ENCODE peak calls at places on chromosomes 7 and 10, in eight cellular contexts. X is HCT116, P is endothelial cell of umbilical vein, Y is A549, S is K562, Q is GM12878, O is H1, C is HepG2. T is an unnamed sample.

GRCh38 chr7:2433713-2434550 is 30.5 kb downstream of the CHST12 start:
- DNase-seq in X (no peak), O (no peak), C (no peak), S (no peak), Q (no peak), P (no peak), Y (no peak), T (no peak)

GRCh38 chr7:103640031-103640779 is 194.2 kb upstream of the SLC26A5 start:
- DNase-seq in Y (no peak), Q (no peak), X (no peak), O (no peak), C (no peak), P (peak; percentile 38), S (no peak), T (no peak)

GRCh38 chr10:106609867-106610266 is 554.6 kb downstream of the SORCS1 start:
- DNase-seq in C (no peak), Q (no peak), X (no peak), Y (no peak), P (no peak), S (peak; percentile 4), O (no peak), T (peak; percentile 14)

GRCh38 chr7:70512144-70512543 is 619.8 kb upstream of the GALNT17 start:
- DNase-seq in Y (no peak), Q (no peak), X (no peak), S (no peak), O (no peak), C (no peak), P (no peak), T (no peak)

GRCh38 chr10:126397640-126398382 is 9.5 kb upstream of the ADAM12 start:
- DNase-seq in Q (no peak), Y (peak; percentile 58), X (no peak), C (no peak), S (no peak), O (no peak), P (no peak), T (no peak)

GRCh38 chr10:1542941-1543340 is 194.4 kb downstream of the ADARB2 start:
- DNase-seq in O (no peak), P (no peak), X (no peak), S (no peak), Q (no peak), C (no peak), Y (no peak), T (no peak)

GRCh38 chr10:81911328-81911727 is 36.3 kb downstream of the NRG3 start:
- DNase-seq in X (no peak), P (no peak), Y (no peak), C (no peak), O (no peak), Q (no peak), S (no peak), T (no peak)

GRCh38 chr10:100109670-100110069 is 28.0 kb upstream of the CPN1 start:
- DNase-seq in Y (no peak), Q (no peak), S (no peak), P (no peak), O (no peak), C (no peak), X (peak; percentile 28), T (no peak)

GRCh38 chr10:6148908-6149307 is 53.8 kb upstream of the PFKFB3 start:
- DNase-seq in S (no peak), O (no peak), X (no peak), C (no peak), Q (no peak), Y (no peak), P (no peak), T (no peak)

GRCh38 chr10:6148251-6148691 is 54.5 kb upstream of the PFKFB3 start:
- DNase-seq in P (no peak), O (no peak), S (no peak), X (no peak), C (no peak), Y (no peak), Q (no peak), T (peak; percentile 89)

GRCh38 chr10:6154566-6154965 is 48.2 kb upstream of the PFKFB3 start:
- DNase-seq in Y (no peak), O (no peak), P (no peak), S (no peak), C (no peak), Q (no peak), X (no peak), T (no peak)

GRCh38 chr10:6153845-6154244 is 48.9 kb upstream of the PFKFB3 start:
- DNase-seq in O (no peak), C (no peak), Y (no peak), P (no peak), X (no peak), S (no peak), Q (no peak), T (no peak)

DNA sequence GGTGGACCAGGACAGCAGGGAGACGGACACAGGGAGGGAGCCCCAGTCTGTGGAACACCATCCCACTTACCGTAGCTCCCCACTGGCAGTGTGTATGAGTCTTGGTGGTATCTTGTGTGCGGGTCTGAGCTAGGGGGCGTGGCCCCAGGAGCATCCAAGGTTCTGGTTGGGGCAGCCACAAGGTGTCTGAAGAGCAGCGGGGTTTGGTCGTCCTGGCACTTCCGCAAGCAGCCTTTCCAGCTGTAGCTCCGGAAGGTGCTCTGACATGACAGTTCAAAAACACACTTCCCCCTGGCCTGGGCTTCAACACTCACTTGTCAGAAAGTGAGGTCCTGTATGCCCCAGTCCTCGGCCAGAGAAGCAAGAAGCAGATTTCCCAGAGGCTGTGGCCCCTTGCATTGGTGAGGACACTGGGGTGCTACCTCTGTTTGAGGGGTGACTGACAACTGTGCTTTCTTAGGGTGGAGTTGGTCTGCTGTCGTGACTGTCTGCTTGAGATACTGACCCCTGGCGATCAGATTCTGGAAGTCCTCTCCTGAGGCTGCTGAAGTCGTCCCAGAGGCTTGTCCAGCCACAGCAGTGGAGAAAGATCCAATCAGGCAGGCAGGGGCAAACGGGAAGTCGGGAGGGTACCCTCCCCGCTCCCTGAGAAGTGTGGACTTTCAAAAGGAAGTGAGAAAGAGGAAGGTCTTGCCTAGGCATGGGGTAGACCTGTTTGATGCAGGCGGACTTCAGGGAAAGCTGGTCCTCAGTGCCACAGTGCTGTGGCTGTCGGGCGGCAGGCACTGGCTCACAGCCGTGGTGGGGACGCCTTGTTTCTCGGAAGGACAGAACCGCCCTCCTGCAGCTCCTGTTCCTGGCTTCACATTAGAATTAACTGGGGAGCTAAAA is 51.4 kb upstream of the PFKFB3 start:
- DNase-seq in S (peak; percentile 68), X (no peak), Y (peak; percentile 60), P (peak; percentile 83), O (peak; percentile 61), C (peak; percentile 36), Q (peak; percentile 51), T (peak; percentile 79)
- TF ChIP-seq POLR2A in S (no peak), X (no peak), Y (no peak), P (no peak), O (no peak), C (no peak), Q (no peak), T (no peak)

GRCh38 chr10:8065651-8066050 is 11.2 kb downstream of the GATA3 start:
- DNase-seq in S (no peak), P (peak; percentile 98), X (no peak), Y (no peak), O (no peak), Q (no peak), C (no peak), T (no peak)
- TF ChIP-seq MAX in S (no peak), P (no peak), X (no peak), Y (no peak), O (no peak), Q (no peak), C (no peak), T (no peak)

GRCh38 chr10:80132299-80133139 is at the start of gene PLAC9:
- DNase-seq in C (no peak), P (no peak), Y (peak; percentile 18), O (no peak), X (no peak), Q (no peak), S (no peak), T (no peak)
- TF ChIP-seq POLR2A in C (no peak), P (no peak), Y (no peak), O (no peak), X (no peak), Q (no peak), S (no peak), T (no peak)

DNA sequence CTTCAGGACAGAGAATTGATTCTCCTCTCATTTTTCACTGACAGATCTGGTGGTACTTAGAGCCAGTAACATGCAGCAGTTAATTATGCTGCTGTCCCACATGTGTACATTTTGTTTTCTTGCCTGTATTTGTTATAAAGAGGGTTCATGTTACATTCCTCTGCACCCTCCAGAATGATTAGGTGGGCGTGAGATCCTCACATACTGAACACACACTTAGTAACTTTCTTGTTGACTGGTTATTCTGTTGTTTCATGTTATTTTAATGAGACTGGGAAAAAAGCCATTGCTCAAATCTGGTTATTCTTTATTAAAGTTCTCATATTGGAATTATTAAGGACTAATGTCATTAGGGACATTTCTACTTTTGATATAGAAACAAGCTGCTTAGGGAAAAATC is 409.1 kb downstream of the SDK1 start:
- DNase-seq in Y (no peak), Q (no peak), S (no peak), O (no peak), C (no peak), X (no peak), P (no peak), T (no peak)
- TF ChIP-seq MAX in Y (no peak), Q (no peak), S (no peak), O (no peak), C (no peak), X (no peak), P (no peak), T (no peak)

T was measured in NB4.